ENCODE peak calls at places on chromosomes 4 and X, in five cellular contexts. D is kidney epithelial cell, P is DND-41, E is cardiac muscle cell, Y is stomach. Z is an unnamed sample.
A peak's percentile ranks its signal among the peaks of the same experiment; 100 is the strongest.

GRCh38 chrX:79081895-79082512 is 62.5 kb upstream of the GPR174 start:
- DNase-seq in E (peak; percentile 51), D (no peak), Y (no peak), P (peak; percentile 57), Z (no peak)

GRCh38 chr4:156496797-156497196 is 474.8 kb downstream of the PDGFC start:
- DNase-seq in P (no peak), E (no peak), D (no peak), Y (no peak), Z (no peak)

GRCh38 chr4:87353592-87353991 is 30.9 kb upstream of the HSD17B13 start:
- DNase-seq in D (no peak), P (no peak), E (peak; percentile 71), Y (no peak), Z (no peak)

GRCh38 chr4:128525387-128525786 is 237.8 kb upstream of the PGRMC2 start:
- DNase-seq in E (peak; percentile 61), D (no peak), Y (no peak), P (no peak), Z (no peak)

GRCh38 chrX:149871940-149872339 is 9.0 kb upstream of the MAGEA8 start:
- DNase-seq in Y (peak; percentile 56), D (no peak), E (peak; percentile 10), P (peak; percentile 62), Z (no peak)

GRCh38 chr4:68152411-68152810 is 22.7 kb upstream of the TMPRSS11F start:
- DNase-seq in E (peak; percentile 24), Y (no peak), P (no peak), D (peak; percentile 51), Z (no peak)

GRCh38 chr4:185134176-185134869 is 8.7 kb upstream of the SLC25A4 start:
- DNase-seq in D (no peak), Y (no peak), P (no peak), E (peak; percentile 72), Z (no peak)

GRCh38 chrX:39899876-39900787 is 197.6 kb downstream of the BCOR start:
- DNase-seq in D (no peak), E (no peak), Y (no peak), P (no peak), Z (no peak)

GRCh38 chr4:40613456-40613855 is 16.2 kb downstream of the RBM47 start:
- DNase-seq in E (no peak), P (no peak), Y (no peak), D (no peak), Z (no peak)

GRCh38 chrX:120287513-120288112 is 23.6 kb downstream of the TMEM255A start:
- DNase-seq in P (no peak), D (no peak), Y (no peak), E (no peak), Z (no peak)

GRCh38 chrX:39750798-39751197 is 347.0 kb downstream of the BCOR start:
- DNase-seq in P (peak; percentile 9), E (no peak), D (no peak), Y (no peak), Z (no peak)

GRCh38 chrX:119004920-119005524 is 30.6 kb downstream of the LONRF3 start:
- DNase-seq in D (no peak), P (peak; percentile 45), Y (peak; percentile 64), E (peak; percentile 48), Z (no peak)

GRCh38 chr4:103091601-103092223 is 7.9 kb downstream of the BDH2 start:
- DNase-seq in E (peak; percentile 74), P (peak; percentile 66), D (peak; percentile 34), Y (no peak), Z (no peak)

GRCh38 chrX:140672840-140673731 is 36.5 kb upstream of the LINC00632 start:
- DNase-seq in D (no peak), E (no peak), Y (no peak), P (no peak), Z (no peak)

GRCh38 chrX:8673211-8673610 is 58.7 kb downstream of the ANOS1 start:
- DNase-seq in Y (no peak), D (no peak), E (peak; percentile 34), P (no peak), Z (no peak)

GRCh38 chr4:15420642-15421041 is 7.2 kb upstream of the C1QTNF7 start:
- DNase-seq in P (no peak), D (peak; percentile 25), Y (no peak), E (peak; percentile 77), Z (no peak)

GRCh38 chrX:130165181-130165702 is 399 bp downstream of the AIFM1 start:
- DNase-seq in P (no peak), D (no peak), E (peak; percentile 61), Y (no peak), Z (no peak)

GRCh38 chr4:101682946-101683345 is 107.6 kb upstream of the BANK1 start:
- DNase-seq in D (no peak), Y (no peak), P (no peak), E (no peak), Z (no peak)

GRCh38 chr4:116118216-116118615 is 967.2 kb downstream of the TRAM1L1 start:
- DNase-seq in P (no peak), E (no peak), Y (no peak), D (no peak), Z (no peak)

GRCh38 chrX:69027181-69028005 is 137.9 kb downstream of the PJA1 start:
- DNase-seq in P (no peak), Y (peak; percentile 47), D (peak; percentile 47), E (peak; percentile 76), Z (peak; percentile 63)

GRCh38 chr4:187732524-187732923 is 263.0 kb upstream of the ZFP42 start:
- DNase-seq in E (no peak), D (no peak), Y (no peak), P (no peak), Z (no peak)

GRCh38 chr4:123556526-123556925 is 159.9 kb downstream of the SPRY1 start:
- DNase-seq in Y (no peak), P (no peak), D (no peak), E (no peak), Z (no peak)

GRCh38 chr4:82786794-82787193 is 11.8 kb downstream of the SCD5 start:
- DNase-seq in Y (no peak), D (no peak), P (no peak), E (no peak), Z (no peak)

GRCh38 chr4:183192566-183192965 is 93.5 kb downstream of the WWC2 start:
- DNase-seq in P (no peak), D (no peak), Y (no peak), E (no peak), Z (no peak)

GRCh38 chr4:76709454-76709853 is 188.5 kb downstream of the SOWAHB start:
- DNase-seq in P (no peak), Y (no peak), D (no peak), E (no peak), Z (no peak)

GRCh38 chr4:158865520-158866177 is 96.8 kb downstream of the FNIP2 start:
- DNase-seq in E (no peak), D (no peak), Y (no peak), P (no peak), Z (no peak)

GRCh38 chr4:99915449-99915848 is 21.2 kb upstream of the LAMTOR3 start:
- DNase-seq in P (no peak), D (no peak), Y (no peak), E (no peak), Z (no peak)

GRCh38 chr4:174135530-174135929 is 147.9 kb downstream of the FBXO8 start:
- DNase-seq in D (no peak), E (no peak), Y (no peak), P (no peak), Z (no peak)

GRCh38 chr4:83152771-83153170 is 38.2 kb upstream of the PLAC8 start:
- DNase-seq in P (no peak), Y (no peak), D (no peak), E (no peak), Z (no peak)

GRCh38 chrX:105909576-105909975 is 87.2 kb downstream of the NRK start:
- DNase-seq in P (no peak), Y (no peak), E (no peak), D (no peak), Z (no peak)

GRCh38 chrX:101668143-101668542 is 8.5 kb upstream of the ARMCX2 start:
- DNase-seq in Y (no peak), P (no peak), D (no peak), E (no peak), Z (no peak)

GRCh38 chr4:105198541-105198940 is 51.9 kb downstream of the TET2 start:
- DNase-seq in P (no peak), Y (no peak), D (no peak), E (no peak), Z (no peak)
- TF ChIP-seq CTCF in P (no peak), Y (no peak), D (no peak), E (no peak), Z (no peak)

GRCh38 chr4:3340703-3341088 is 47.9 kb downstream of the RGS12 start:
- DNase-seq in P (no peak), E (no peak), D (no peak), Y (peak; percentile 85), Z (no peak)

GRCh38 chr4:3344104-3344503 is 51.3 kb downstream of the RGS12 start:
- DNase-seq in D (no peak), E (no peak), P (no peak), Y (no peak), Z (no peak)

GRCh38 chr4:3341760-3342159 is 48.9 kb downstream of the RGS12 start:
- DNase-seq in Y (no peak), E (no peak), P (no peak), D (no peak), Z (no peak)

GRCh38 chr4:3343358-3343757 is 50.5 kb downstream of the RGS12 start:
- DNase-seq in Y (no peak), P (no peak), E (no peak), D (no peak), Z (no peak)

DNA sequence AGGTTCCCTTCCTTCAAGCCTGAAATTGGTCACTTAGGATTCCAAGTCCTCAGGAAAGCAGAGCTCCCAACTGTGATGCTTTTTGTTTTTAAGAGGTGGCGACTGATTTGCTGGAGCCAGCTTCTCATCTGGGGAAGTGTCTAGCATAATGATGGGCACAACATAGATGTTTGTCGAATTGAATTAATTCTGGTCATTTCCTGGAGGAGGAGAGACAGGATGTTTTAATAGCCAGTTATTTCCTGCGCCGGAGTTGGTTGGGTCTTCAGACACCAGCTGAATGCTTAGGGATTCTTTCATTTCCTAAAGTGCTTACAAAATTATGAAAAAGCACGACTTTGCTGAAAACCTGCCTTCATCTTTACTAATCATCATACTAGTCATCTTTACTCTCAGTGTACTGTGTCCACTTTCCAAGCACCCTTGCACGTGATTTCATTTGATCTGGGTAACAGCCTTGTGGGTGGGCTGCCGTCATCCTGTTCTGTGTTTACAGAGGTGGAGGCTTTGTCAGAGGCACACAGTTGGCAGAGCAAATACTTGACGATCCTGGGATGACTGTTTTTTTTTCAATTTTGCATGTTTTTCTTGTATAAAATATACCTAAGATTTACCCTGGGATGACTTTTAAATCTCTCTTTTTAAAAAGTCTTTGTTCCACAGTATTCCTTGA is 49.5 kb downstream of the RGS12 start:
- DNase-seq in Y (no peak), P (no peak), D (peak; percentile 31), E (peak; percentile 25), Z (no peak)
- H3K4me3 ChIP-seq in Y (no peak overlapping the region), P (no peak overlapping the region), D (no peak overlapping the region), E (no peak overlapping the region), Z (no peak overlapping the region)

GRCh38 chr4:8305851-8306361 is 36.4 kb downstream of the HTRA3 start:
- DNase-seq in P (no peak), D (no peak), E (no peak), Y (no peak), Z (no peak)
- TF ChIP-seq CTCF in P (no peak), D (no peak), E (peak; percentile 5), Y (no peak), Z (no peak)

DNA sequence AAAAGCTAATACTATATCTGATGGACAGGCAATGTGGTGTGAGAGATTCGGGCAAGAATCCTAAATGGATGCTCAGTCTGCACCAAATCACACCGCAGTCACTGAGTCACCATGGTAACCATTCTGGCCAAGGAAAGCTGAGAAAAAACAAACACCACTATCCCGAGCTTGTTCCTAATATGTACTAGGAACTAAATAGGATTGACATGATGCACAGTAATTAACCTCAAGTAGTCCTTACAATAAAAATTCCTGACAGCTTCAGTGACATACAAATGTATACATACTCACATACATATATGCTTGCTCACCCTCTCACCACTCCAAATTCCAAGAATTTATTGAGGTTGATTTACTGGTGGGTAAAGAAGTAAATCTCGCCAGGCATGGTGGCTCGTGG is 1.1 kb upstream of the RAB40A start:
- DNase-seq in Y (no peak), E (peak; percentile 81), P (no peak), D (no peak), Z (no peak)
- H3K4me3 ChIP-seq in Y (no peak overlapping the region), E (no peak overlapping the region), P (no peak overlapping the region), D (no peak overlapping the region), Z (no peak overlapping the region)